ENCODE peak calls at places on chromosomes 1 and 21, in five cellular contexts. K is left cardiac atrium; O is HCT116; R is activated CD8-positive, alpha-beta T cell treated with anti-CD3 and anti-CD28 coated beads, Interleukin-2, amount 10 ng/mL, durations not matched to agents 7 days and 5 days; Z is activated naive CD4-positive, alpha-beta T cell treated with anti-CD3 and anti-CD28 coated beads, Interleukin-2, amount 50 U/mL, for 72 hours. I is an unnamed sample.

GRCh38 chr1:38672692-38673091 is 186.9 kb downstream of the RRAGC start:
- ATAC-seq in O (no peak), Z (no peak), K (no peak), R (no peak), I (no peak)

GRCh38 chr1:42214447-42214871 is 49.9 kb upstream of the GUCA2A start:
- ATAC-seq in R (no peak), K (peak), O (no peak), Z (no peak), I (peak)

GRCh38 chr1:232813082-232813481 is 7.9 kb downstream of the MAP10 start:
- ATAC-seq in K (no peak), R (no peak), O (no peak), Z (no peak), I (no peak)

GRCh38 chr1:184485731-184486723 is 99.2 kb downstream of the C1orf21 start:
- ATAC-seq in R (no peak), K (peak), Z (no peak), O (no peak), I (peak)

GRCh38 chr1:226656601-226657277 is 82.3 kb downstream of the ITPKB start:
- ATAC-seq in O (no peak), Z (peak), R (no peak), K (no peak), I (peak)

GRCh38 chr1:223887724-223888428 is 42.1 kb upstream of the TP53BP2 start:
- ATAC-seq in K (peak), O (peak), R (no peak), Z (peak), I (peak)

GRCh38 chr1:244788493-244789275 is 46.8 kb upstream of the COX20 start:
- ATAC-seq in O (no peak), K (no peak), R (no peak), Z (no peak), I (no peak)

GRCh38 chr21:45390121-45390751 is 14.7 kb upstream of the COL18A1 start:
- ATAC-seq in Z (no peak), O (no peak), R (no peak), K (no peak), I (no peak)

GRCh38 chr1:161954050-161954449 is 69.6 kb downstream of the OLFML2B start:
- ATAC-seq in Z (no peak), K (no peak), R (peak), O (no peak), I (no peak)